ENCODE peak calls at places on chromosomes 1 and 21, in five cellular contexts. F is Calu3, Z is glutamatergic neuron, P is cardiac fibroblast, V is right atrium auricular region. X is an unnamed sample.
A peak's percentile ranks its signal among the peaks of the same experiment; 100 is the strongest.

GRCh38 chr1:54347955-54348699 is 58.1 kb downstream of the SSBP3 start:
- DNase-seq in P (no peak), V (no peak), Z (no peak), F (peak; percentile 12), X (no peak)

GRCh38 chr1:22830131-22830566 is 119.5 kb downstream of the EPHB2 start:
- DNase-seq in V (no peak), F (no peak), Z (no peak), P (no peak), X (no peak)

GRCh38 chr1:234545512-234546386 is 64.2 kb downstream of the IRF2BP2 start:
- DNase-seq in Z (no peak), P (peak; percentile 53), F (no peak), V (no peak), X (no peak)

GRCh38 chr21:34707876-34708325 is 39.1 kb downstream of the CLIC6 start:
- DNase-seq in P (no peak), Z (no peak), F (no peak), V (no peak), X (peak; percentile 81)

GRCh38 chr1:171300401-171300800 is 13.6 kb upstream of the FMO4 start:
- DNase-seq in P (no peak), V (no peak), F (no peak), Z (no peak), X (no peak)

GRCh38 chr1:10639301-10640078 is 157.0 kb downstream of the CASZ1 start:
- DNase-seq in V (no peak), P (peak; percentile 19), F (no peak), Z (no peak), X (no peak)

GRCh38 chr1:169835647-169836046 is 40.9 kb upstream of the METTL18 start:
- DNase-seq in P (no peak), F (no peak), Z (no peak), V (no peak), X (no peak)

GRCh38 chr1:40435471-40435870 is 14.8 kb upstream of the ZFP69B start:
- DNase-seq in Z (no peak), V (no peak), F (no peak), P (peak; percentile 68), X (no peak)

GRCh38 chr1:26290061-26290415 is 10.2 kb downstream of the SH3BGRL3 start:
- DNase-seq in V (no peak), Z (no peak), F (no peak), P (no peak), X (no peak)

GRCh38 chr1:227926216-227926791 is 21.4 kb downstream of the WNT9A start:
- DNase-seq in P (no peak), F (no peak), Z (peak; percentile 16), V (no peak), X (no peak)

GRCh38 chr1:115729765-115730164 is 38.7 kb downstream of the CASQ2 start:
- DNase-seq in F (no peak), V (no peak), Z (no peak), P (no peak), X (peak; percentile 73)

GRCh38 chr1:20610950-20611349 is 22.1 kb downstream of the CDA start:
- DNase-seq in V (no peak), Z (no peak), P (no peak), F (no peak), X (no peak)

GRCh38 chr1:167161242-167161641 is 59.4 kb upstream of the POU2F1 start:
- DNase-seq in F (peak; percentile 53), V (no peak), P (no peak), Z (no peak), X (no peak)

GRCh38 chr1:5001466-5001865 is 347.1 kb downstream of the AJAP1 start:
- DNase-seq in F (no peak), Z (no peak), V (no peak), P (no peak), X (no peak)

GRCh38 chr1:15492572-15492971 is 16.7 kb downstream of the CELA2B start:
- DNase-seq in F (no peak), P (no peak), Z (no peak), V (no peak), X (no peak)

GRCh38 chr21:42313501-42313969 is 1.7 kb downstream of the TFF3 start:
- DNase-seq in V (peak; percentile 54), Z (no peak), P (no peak), F (no peak), X (no peak)

GRCh38 chr21:24375201-24375600 is 1232.1 kb downstream of the MRPL39 start:
- DNase-seq in F (no peak), Z (peak; percentile 20), V (no peak), P (no peak), X (no peak)

GRCh38 chr1:24978383-24979032 is 48.4 kb upstream of the RUNX3 start:
- DNase-seq in F (no peak), P (no peak), Z (peak; percentile 2), V (no peak), X (no peak)

GRCh38 chr1:172451002-172451443 is 7.2 kb upstream of the PIGC start:
- DNase-seq in Z (no peak), F (peak; percentile 56), P (peak; percentile 49), V (no peak), X (no peak)

GRCh38 chr1:227437495-227438008 is 119.3 kb upstream of the CDC42BPA start:
- DNase-seq in P (peak; percentile 80), Z (no peak), F (no peak), V (no peak), X (no peak)

GRCh38 chr1:26853156-26853555 is 9.8 kb upstream of the SFN start:
- DNase-seq in Z (peak; percentile 95), P (peak; percentile 81), F (peak; percentile 93), V (peak; percentile 89), X (peak; percentile 82)

GRCh38 chr1:183022202-183023145 is 746 bp upstream of the LAMC1 start:
- DNase-seq in P (peak; percentile 99), V (peak; percentile 96), F (peak; percentile 74), Z (peak; percentile 85), X (peak; percentile 76)

GRCh38 chr1:227958617-227959324 is 11.0 kb upstream of the WNT9A start:
- DNase-seq in V (peak; percentile 53), Z (no peak), P (no peak), F (no peak), X (no peak)

GRCh38 chr1:172720325-172720724 is 61.4 kb downstream of the FASLG start:
- DNase-seq in V (no peak), P (no peak), F (no peak), Z (no peak), X (no peak)

GRCh38 chr1:108027389-108027788 is 62.4 kb upstream of the VAV3 start:
- DNase-seq in F (no peak), V (no peak), Z (no peak), P (no peak), X (no peak)
- TF ChIP-seq CTCF in F (no peak), V (no peak), Z (no peak), P (no peak), X (no peak)

GRCh38 chr1:72282690-72283203 is 408 bp upstream of the NEGR1 start:
- DNase-seq in F (peak; percentile 89), P (peak; percentile 96), Z (peak; percentile 93), V (peak; percentile 88), X (peak; percentile 61)
- TF ChIP-seq CTCF in F (no peak), P (no peak), Z (peak; percentile 10), V (no peak), X (no peak)

GRCh38 chr1:201282931-201283829 is at the start of gene PKP1:
- DNase-seq in Z (peak; percentile 61), P (peak; percentile 23), F (peak; percentile 61), V (no peak), X (no peak)
- TF ChIP-seq CTCF in Z (no peak), P (no peak), F (no peak), V (no peak), X (no peak)

DNA sequence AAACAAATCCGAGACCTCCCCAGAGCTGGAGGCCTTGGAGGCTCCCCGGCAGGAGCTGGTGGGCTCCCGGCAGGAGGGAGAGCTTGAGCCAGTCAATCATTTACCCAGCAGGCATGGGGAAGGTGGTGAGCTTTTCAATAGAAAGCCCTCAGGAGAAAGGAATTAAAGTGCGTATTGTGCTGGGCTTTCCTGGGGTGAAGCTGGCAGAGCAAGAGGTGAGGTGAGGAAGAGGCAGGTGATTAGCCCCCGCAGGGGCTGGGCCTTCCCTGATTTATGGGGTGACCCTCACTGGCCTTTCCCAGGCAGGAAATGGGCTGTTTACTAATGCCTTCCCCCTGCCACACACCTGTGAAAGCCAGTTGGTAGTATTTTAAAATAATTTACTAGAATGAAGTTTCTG is 25.8 kb downstream of the CLDN14 start:
- DNase-seq in Z (no peak), P (no peak), F (peak; percentile 40), V (no peak), X (no peak)
- TF ChIP-seq CTCF in Z (no peak), P (no peak), F (no peak), V (no peak), X (no peak)

GRCh38 chr21:21373969-21374368 is 375.8 kb downstream of the NCAM2 start:
- DNase-seq in Z (no peak), F (no peak), V (no peak), P (peak; percentile 20), X (no peak)
- TF ChIP-seq CTCF in Z (no peak), F (no peak), V (peak; percentile 32), P (peak; percentile 23), X (no peak)

GRCh38 chr1:206725053-206725963 is 40.6 kb downstream of the MAPKAPK2 start:
- DNase-seq in V (no peak), P (peak; percentile 72), F (peak; percentile 66), Z (peak; percentile 67), X (peak; percentile 71)

GRCh38 chr1:206722751-206723499 is 38.2 kb downstream of the MAPKAPK2 start:
- DNase-seq in V (no peak), P (peak; percentile 66), Z (no peak), F (no peak), X (no peak)

GRCh38 chr1:206721454-206721853 is 36.7 kb downstream of the MAPKAPK2 start:
- DNase-seq in F (no peak), Z (no peak), V (no peak), P (no peak), X (no peak)

GRCh38 chr1:206727981-206728380 is 42.6 kb upstream of the IL19 start:
- DNase-seq in Z (no peak), V (no peak), F (no peak), P (no peak), X (no peak)

DNA sequence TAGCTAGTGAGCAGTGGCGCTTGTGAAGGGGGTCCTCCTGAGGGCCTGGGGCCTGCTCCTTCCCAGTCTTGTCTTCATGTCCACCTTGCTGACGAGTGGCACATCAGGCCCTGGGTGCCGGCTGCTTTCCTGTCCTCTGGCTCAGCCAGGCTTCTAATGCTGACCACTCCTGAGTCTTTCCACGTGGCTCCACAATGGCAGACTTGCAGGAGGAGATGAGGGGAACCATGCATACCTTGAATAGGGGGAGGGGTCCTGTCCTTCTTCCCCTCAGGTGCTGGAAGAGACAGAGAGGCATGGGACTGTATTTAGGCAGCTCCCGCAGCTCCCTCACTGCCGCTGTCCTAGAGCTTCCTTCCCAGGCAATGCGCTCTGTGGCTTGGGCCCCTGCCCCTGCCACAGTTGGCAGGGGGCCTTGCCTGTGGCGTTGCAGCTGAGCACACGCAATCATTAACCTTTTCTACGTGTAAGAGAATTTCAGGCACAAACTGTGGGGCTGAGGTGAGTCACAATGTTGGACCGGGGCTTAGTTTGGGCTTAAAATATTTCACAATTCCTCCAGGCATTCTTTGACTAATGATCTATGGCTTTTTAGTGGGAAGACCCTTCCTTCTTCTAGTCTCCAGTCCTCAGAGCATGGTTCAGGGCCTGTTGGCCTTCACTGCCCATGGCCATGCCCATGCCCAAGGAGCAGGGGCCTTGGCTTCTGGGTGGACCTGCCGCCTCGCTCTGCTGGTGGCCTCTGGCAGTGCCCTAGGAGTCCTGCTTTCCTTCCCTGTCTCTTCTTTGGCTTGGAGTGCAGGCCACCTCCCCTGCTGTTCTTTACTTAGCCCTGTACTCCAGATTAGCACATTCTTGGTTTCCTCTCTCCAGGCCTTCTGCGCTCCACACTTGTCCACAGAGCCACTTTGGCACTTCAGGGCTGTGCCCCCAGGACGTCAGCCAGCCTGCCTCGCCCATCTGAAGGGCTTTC is 39.1 kb downstream of the MAPKAPK2 start:
- DNase-seq in V (peak; percentile 77), F (peak; percentile 56), P (peak; percentile 94), Z (no peak), X (no peak)
- TF ChIP-seq CTCF in V (no peak), F (no peak), P (no peak), Z (no peak), X (no peak)

GRCh38 chr1:48450505-48450904 is 21.5 kb downstream of the SPATA6 start:
- DNase-seq in Z (no peak), V (no peak), P (peak; percentile 28), F (no peak), X (no peak)
- TF ChIP-seq CTCF in Z (no peak), V (peak; percentile 52), P (peak; percentile 35), F (no peak), X (no peak)

X was measured in GM10248.